ENCODE peak calls at places on chromosomes 1 and 21, in four cellular contexts. W is psoas muscle, K is hepatocyte, F is upper lobe of right lung. V is an unnamed sample. For H3K36me3, the result is how much of the 10 kb centered on the place peaks cover.

GRCh38 chr1:160653620-160654016 is 6.8 kb upstream of the SLAMF1 start:
- DNase-seq in K (no peak), W (no peak), F (no peak), V (no peak)

GRCh38 chr1:230255116-230255515 is 171.0 kb downstream of the PGBD5 start:
- DNase-seq in K (no peak), F (no peak), W (no peak), V (no peak)

GRCh38 chr1:19835573-19835972 is 20.5 kb upstream of the RNF186 start:
- DNase-seq in K (no peak), W (no peak), F (no peak), V (no peak)

GRCh38 chr1:160366731-160367515 is at the start of gene NHLH1:
- DNase-seq in K (no peak), F (no peak), W (no peak), V (no peak)

GRCh38 chr1:220879509-220880366 is 495 bp downstream of the HLX start:
- DNase-seq in K (peak), F (peak), W (peak), V (no peak)

GRCh38 chr21:38714998-38715397 is 90.7 kb upstream of the ETS2 start:
- DNase-seq in W (no peak), F (no peak), K (no peak), V (no peak)

GRCh38 chr1:13583964-13584791 is 546 bp downstream of the PDPN start:
- DNase-seq in W (peak), F (peak), K (peak), V (peak)

GRCh38 chr1:204564835-204565234 is 48.6 kb downstream of the MDM4 start:
- DNase-seq in K (no peak), W (no peak), F (no peak), V (no peak)

GRCh38 chr1:211520641-211521040 is 28.7 kb upstream of the RD3 start:
- DNase-seq in W (no peak), F (no peak), K (no peak), V (no peak)

GRCh38 chr1:227748496-227749182 is 13.4 kb downstream of the SNAP47 start:
- DNase-seq in K (no peak), F (no peak), W (no peak), V (no peak)

GRCh38 chr1:212613440-212614335 is 5.1 kb downstream of the ATF3 start:
- DNase-seq in K (no peak), W (no peak), F (no peak), V (no peak)

GRCh38 chr1:177471244-177471643 is 300.5 kb downstream of the BRINP2 start:
- DNase-seq in W (no peak), K (no peak), F (no peak), V (no peak)

GRCh38 chr21:45410865-45411809 is 6.2 kb downstream of the COL18A1 start:
- DNase-seq in W (peak), K (peak), F (no peak), V (peak)

GRCh38 chr1:85605519-85606413 is 25.2 kb downstream of the CCN1 start:
- DNase-seq in K (peak), F (no peak), W (no peak), V (no peak)

GRCh38 chr21:44697811-44698734 is 1.1 kb downstream of the KRTAP10-12 start:
- DNase-seq in K (peak), W (no peak), F (no peak), V (no peak)

GRCh38 chr1:179706339-179706941 is 36.7 kb upstream of the FAM163A start:
- DNase-seq in K (peak), W (peak), F (no peak), V (no peak)

GRCh38 chr21:32094792-32095191 is 184.1 kb downstream of the MIS18A start:
- DNase-seq in F (no peak), W (no peak), K (no peak), V (no peak)

GRCh38 chr1:115432061-115432460 is 94.0 kb upstream of the NGF start:
- DNase-seq in K (peak), W (no peak), F (no peak), V (no peak)

GRCh38 chr1:177975588-177976495 is 6.0 kb upstream of the SEC16B start:
- DNase-seq in K (no peak), W (no peak), F (no peak), V (peak)

GRCh38 chr1:203796223-203796747 is 862 bp downstream of the ZBED6 start:
- DNase-seq in F (peak), K (peak), W (no peak), V (no peak)

GRCh38 chr1:12368646-12369045 is 138.8 kb downstream of the VPS13D start:
- DNase-seq in K (no peak), W (no peak), F (no peak), V (no peak)

GRCh38 chr21:34576043-34576466 is 38.9 kb downstream of the RCAN1 start:
- DNase-seq in F (no peak), K (no peak), W (no peak), V (no peak)

GRCh38 chr1:10967105-10967504 is 45.3 kb upstream of the TARDBP start:
- DNase-seq in W (no peak), K (no peak), F (no peak), V (no peak)

GRCh38 chr1:31041529-31041928 is 24.0 kb downstream of the PUM1 start:
- DNase-seq in K (no peak), F (no peak), W (no peak), V (no peak)

GRCh38 chr1:31036749-31037500 is 28.6 kb downstream of the PUM1 start:
- DNase-seq in W (no peak), F (no peak), K (no peak), V (no peak)

GRCh38 chr1:31040038-31040437 is 25.5 kb downstream of the PUM1 start:
- DNase-seq in W (no peak), F (no peak), K (no peak), V (no peak)

GRCh38 chr1:31042656-31043055 is 22.9 kb downstream of the PUM1 start:
- DNase-seq in K (no peak), W (no peak), F (no peak), V (no peak)

DNA sequence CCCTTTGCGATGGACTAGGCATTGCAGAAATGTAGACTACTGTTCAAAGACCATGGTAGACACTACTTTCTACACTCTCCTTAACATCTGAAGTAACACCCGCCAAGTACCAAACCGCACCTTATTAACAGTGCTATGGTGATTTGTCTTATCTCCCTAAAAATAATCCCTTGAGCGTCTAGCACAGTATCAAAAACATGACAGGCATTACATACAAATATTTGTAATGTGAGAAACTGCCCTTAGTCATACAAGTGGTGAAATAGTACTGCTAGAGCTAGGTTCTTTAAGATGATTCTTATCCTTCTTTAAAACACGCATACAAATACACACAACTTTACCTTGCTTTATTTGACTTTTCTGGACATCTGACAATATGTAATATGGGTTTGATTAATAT is 27.2 kb downstream of the PUM1 start:
- DNase-seq in W (no peak), F (no peak), K (peak), V (no peak)
- H3K36me3 ChIP-seq in W (under half), F (under half), K (under half), V (half or more)

DNA sequence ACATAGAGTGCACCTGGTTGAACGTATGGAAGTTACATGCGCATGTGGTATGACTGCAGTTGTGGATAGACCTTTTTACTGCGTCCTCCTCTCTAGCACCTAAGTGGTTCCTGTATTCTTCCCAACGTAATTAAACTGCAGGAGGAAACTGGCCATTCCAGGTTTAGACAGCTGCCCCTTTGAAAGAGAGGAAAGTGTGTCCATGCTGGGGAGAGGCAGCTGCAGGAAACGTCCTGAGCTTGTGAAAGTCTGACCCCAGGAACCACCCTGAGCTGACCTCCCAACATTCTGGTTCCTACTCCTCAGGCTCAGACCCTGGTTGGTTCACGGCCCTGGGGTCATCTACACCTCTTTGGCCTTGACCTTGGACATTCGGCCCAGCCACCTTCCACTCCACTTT is 309.3 kb downstream of the DISC1 start:
- DNase-seq in F (no peak), W (no peak), K (no peak), V (no peak)
- H3K27ac ChIP-seq in F (no peak), W (no peak), K (no peak), V (no peak)

DNA sequence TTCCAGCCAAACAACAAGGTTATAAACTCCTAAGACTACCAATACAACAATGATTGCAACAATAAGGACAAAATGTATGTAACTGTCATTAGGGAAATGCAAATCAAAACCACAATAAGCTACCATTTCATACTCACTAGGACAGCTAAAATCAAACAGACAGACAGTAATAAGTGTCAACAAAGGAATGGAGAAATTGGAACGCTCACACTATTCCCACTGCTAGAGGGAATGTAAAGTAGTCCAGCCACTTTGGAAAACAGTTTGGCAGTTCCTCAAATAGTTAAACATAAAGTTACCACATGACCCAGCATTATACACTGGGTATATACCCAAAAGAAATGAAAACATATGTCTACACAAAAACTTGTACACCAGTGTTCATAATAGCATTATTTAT is 9.3 kb downstream of the PRKAB2 start:
- DNase-seq in W (no peak), F (no peak), K (no peak), V (no peak)
- H3K36me3 ChIP-seq in W (under half), F (half or more), K (under half), V (half or more)

GRCh38 chr1:246573481-246573880 is 7.2 kb downstream of the CNST start:
- DNase-seq in K (no peak), W (no peak), F (no peak), V (no peak)
- H3K27ac ChIP-seq in K (no peak), W (peak), F (peak), V (no peak)

DNA sequence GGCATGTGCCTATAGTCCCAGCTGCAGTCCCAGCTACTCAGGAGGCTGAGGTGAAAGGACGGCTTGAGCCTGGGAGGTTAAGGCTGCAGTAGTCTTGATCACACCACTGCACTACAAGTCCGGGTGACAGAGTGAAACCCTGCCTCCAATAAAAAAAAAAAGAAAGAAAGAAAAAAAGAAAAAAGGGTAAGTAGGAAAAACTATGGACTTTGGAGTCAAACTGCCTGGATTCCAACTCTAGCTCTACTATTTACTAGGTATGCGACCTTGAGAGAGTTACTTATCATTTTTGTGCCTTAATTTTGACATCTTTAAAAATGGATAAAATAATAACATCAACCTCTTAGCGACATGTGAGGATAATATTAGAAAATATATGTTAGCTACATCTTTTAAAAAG is 150.8 kb downstream of the SLC45A1 start:
- DNase-seq in F (no peak), W (no peak), K (no peak), V (no peak)
- H3K36me3 ChIP-seq in F (under half), W (under half), K (under half), V (under half)

GRCh38 chr1:78047631-78048030 is 1.9 kb downstream of the GIPC2 start:
- DNase-seq in F (no peak), K (peak), W (no peak), V (no peak)
- H3K27ac ChIP-seq in F (no peak), K (no peak), W (peak), V (no peak)

GRCh38 chr1:172566196-172566997 is 33.4 kb downstream of the SUCO start:
- DNase-seq in W (no peak), K (no peak), F (no peak), V (no peak)

GRCh38 chr1:172556461-172556860 is 23.5 kb downstream of the SUCO start:
- DNase-seq in W (no peak), F (no peak), K (no peak), V (no peak)

GRCh38 chr1:172559811-172560210 is 26.9 kb downstream of the SUCO start:
- DNase-seq in W (no peak), F (no peak), K (no peak), V (no peak)

GRCh38 chr1:172557270-172557669 is 24.3 kb downstream of the SUCO start:
- DNase-seq in W (no peak), K (no peak), F (no peak), V (no peak)

GRCh38 chr1:172561252-172561651 is 28.3 kb downstream of the SUCO start:
- DNase-seq in W (no peak), F (no peak), K (no peak), V (no peak)
- H3K36me3 ChIP-seq in W (under half), F (under half), K (under half), V (half or more)